ENCODE peak calls at places on chromosomes 5 and 9, in seven cellular contexts. One of them, this sample, is unnamed.
A peak's percentile ranks its signal among the peaks of the same experiment; 100 is the strongest.

GRCh38 chr5:123881791-123882244 is 369.8 kb downstream of the CSNK1G3 start:
- DNase-seq in PC-3: no peak
- DNase-seq in dorsolateral prefrontal cortex: no peak
- DNase-seq in SJSA1: no peak
- DNase-seq in left lung: no peak
- DNase-seq in germinal center: no peak
- DNase-seq in heart left ventricle: no peak
- DNase-seq in this sample: no peak

GRCh38 chr9:77177894-77178794 is 810 bp downstream of the VPS13A start:
- DNase-seq in PC-3: peak; percentile 10
- DNase-seq in dorsolateral prefrontal cortex: peak; percentile 50
- DNase-seq in SJSA1: peak; percentile 43
- DNase-seq in left lung: peak; percentile 88
- DNase-seq in germinal center: peak; percentile 53
- DNase-seq in heart left ventricle: peak; percentile 68
- DNase-seq in this sample: no peak

GRCh38 chr5:150302301-150303069 is at the start of gene ARSI:
- DNase-seq in PC-3: peak; percentile 69
- DNase-seq in dorsolateral prefrontal cortex: no peak
- DNase-seq in SJSA1: no peak
- DNase-seq in left lung: no peak
- DNase-seq in germinal center: no peak
- DNase-seq in heart left ventricle: no peak
- DNase-seq in this sample: no peak

GRCh38 chr9:78253285-78253684 is 17.4 kb downstream of the CEP78 start:
- DNase-seq in PC-3: no peak
- DNase-seq in dorsolateral prefrontal cortex: no peak
- DNase-seq in SJSA1: no peak
- DNase-seq in left lung: no peak
- DNase-seq in germinal center: no peak
- DNase-seq in heart left ventricle: no peak
- DNase-seq in this sample: no peak

GRCh38 chr9:38362912-38363588 is 29.5 kb upstream of the ALDH1B1 start:
- DNase-seq in PC-3: peak; percentile 86
- DNase-seq in dorsolateral prefrontal cortex: peak; percentile 47
- DNase-seq in SJSA1: peak; percentile 47
- DNase-seq in left lung: peak; percentile 20
- DNase-seq in germinal center: peak; percentile 15
- DNase-seq in heart left ventricle: no peak
- DNase-seq in this sample: peak; percentile 48

GRCh38 chr5:122350496-122350895 is 38.5 kb downstream of the SNCAIP start:
- DNase-seq in PC-3: no peak
- DNase-seq in dorsolateral prefrontal cortex: no peak
- DNase-seq in SJSA1: no peak
- DNase-seq in left lung: no peak
- DNase-seq in germinal center: no peak
- DNase-seq in heart left ventricle: no peak
- DNase-seq in this sample: no peak

GRCh38 chr5:14208071-14209021 is 65.2 kb downstream of the TRIO start:
- DNase-seq in PC-3: peak; percentile 66
- DNase-seq in dorsolateral prefrontal cortex: no peak
- DNase-seq in SJSA1: peak; percentile 91
- DNase-seq in left lung: no peak
- DNase-seq in germinal center: no peak
- DNase-seq in heart left ventricle: no peak
- DNase-seq in this sample: no peak

GRCh38 chr5:57884346-57885102 is 401.9 kb upstream of the ACTBL2 start:
- DNase-seq in PC-3: no peak
- DNase-seq in dorsolateral prefrontal cortex: no peak
- DNase-seq in SJSA1: no peak
- DNase-seq in left lung: no peak
- DNase-seq in germinal center: no peak
- DNase-seq in heart left ventricle: no peak
- DNase-seq in this sample: no peak

GRCh38 chr9:110140276-110140675 is 67.7 kb downstream of the C9orf152 start:
- DNase-seq in PC-3: peak; percentile 20
- DNase-seq in dorsolateral prefrontal cortex: no peak
- DNase-seq in SJSA1: no peak
- DNase-seq in left lung: no peak
- DNase-seq in germinal center: no peak
- DNase-seq in heart left ventricle: no peak
- DNase-seq in this sample: no peak

GRCh38 chr9:72292184-72292787 is 72.7 kb downstream of the ZFAND5 start:
- DNase-seq in PC-3: peak; percentile 59
- DNase-seq in dorsolateral prefrontal cortex: no peak
- DNase-seq in SJSA1: peak; percentile 18
- DNase-seq in left lung: no peak
- DNase-seq in germinal center: no peak
- DNase-seq in heart left ventricle: no peak
- DNase-seq in this sample: no peak

GRCh38 chr5:59039003-59039295 is 456.1 kb downstream of the RAB3C start:
- DNase-seq in PC-3: no peak
- DNase-seq in dorsolateral prefrontal cortex: no peak
- DNase-seq in SJSA1: peak; percentile 63
- DNase-seq in left lung: no peak
- DNase-seq in germinal center: no peak
- DNase-seq in heart left ventricle: no peak
- DNase-seq in this sample: no peak

GRCh38 chr5:114362977-114363721 is 1.3 kb downstream of the KCNN2 start:
- DNase-seq in PC-3: no peak
- DNase-seq in dorsolateral prefrontal cortex: peak; percentile 47
- DNase-seq in SJSA1: no peak
- DNase-seq in left lung: peak; percentile 74
- DNase-seq in germinal center: no peak
- DNase-seq in heart left ventricle: peak; percentile 61
- DNase-seq in this sample: no peak

GRCh38 chr5:150255659-150256415 is 33.7 kb downstream of the CAMK2A start:
- DNase-seq in PC-3: no peak
- DNase-seq in dorsolateral prefrontal cortex: no peak
- DNase-seq in SJSA1: no peak
- DNase-seq in left lung: no peak
- DNase-seq in germinal center: no peak
- DNase-seq in heart left ventricle: no peak
- DNase-seq in this sample: no peak